ENCODE peak calls at places on chromosome 7, in five cellular contexts. D is GM12878, G is H1, X is HepG2, M is K562. J is an unnamed sample.

GRCh38 chr7:74051629-74052410 is 23.8 kb downstream of the ELN start:
- DNase-seq in G (no peak), D (no peak), X (peak), M (peak), J (peak)

GRCh38 chr7:997404-998395 is 14.7 kb downstream of the CYP2W1 start:
- DNase-seq in G (no peak), D (no peak), X (no peak), M (peak), J (peak)

GRCh38 chr7:73740771-73741170 is 2.2 kb upstream of the ABHD11 start:
- DNase-seq in G (no peak), D (no peak), X (no peak), M (peak), J (peak)

GRCh38 chr7:32062150-32062549 is 8.1 kb downstream of the PDE1C start:
- DNase-seq in G (no peak), M (peak), X (peak), D (no peak), J (peak)

GRCh38 chr7:4835398-4836205 is 26.2 kb downstream of the PAPOLB start:
- DNase-seq in M (no peak), X (no peak), D (no peak), G (no peak), J (no peak)

GRCh38 chr7:51802698-51803097 is 486.1 kb upstream of the COBL start:
- DNase-seq in G (no peak), D (no peak), M (no peak), X (no peak), J (peak)

GRCh38 chr7:80686576-80686975 is 48.1 kb downstream of the CD36 start:
- DNase-seq in X (no peak), G (no peak), M (no peak), D (no peak), J (no peak)

GRCh38 chr7:90178592-90179279 is 24.5 kb downstream of the STEAP1 start:
- DNase-seq in X (peak), G (no peak), D (peak), M (no peak), J (no peak)

GRCh38 chr7:73983437-73984164 is 44.4 kb upstream of the ELN start:
- DNase-seq in X (no peak), D (no peak), G (no peak), M (no peak), J (no peak)

GRCh38 chr7:82677493-82677892 is 233.9 kb upstream of the CACNA2D1 start:
- DNase-seq in X (no peak), G (no peak), D (no peak), M (no peak), J (no peak)

GRCh38 chr7:148911626-148912025 is 27.5 kb upstream of the EZH2 start:
- DNase-seq in D (no peak), M (no peak), G (no peak), X (no peak), J (no peak)

GRCh38 chr7:106284516-106285050 is at the start of gene NAMPT:
- DNase-seq in X (no peak), D (no peak), M (peak), G (no peak), J (peak)

GRCh38 chr7:44221231-44221791 is 20.5 kb downstream of the YKT6 start:
- DNase-seq in M (peak), X (no peak), G (no peak), D (no peak), J (peak)
- H3K4me3 ChIP-seq in M (no peak), X (peak), G (no peak), D (no peak), J (no peak)

GRCh38 chr7:18590259-18590658 is 94.7 kb downstream of the HDAC9 start:
- DNase-seq in D (no peak), X (no peak), G (no peak), M (no peak), J (no peak)
- TF ChIP-seq CTCF in D (no peak), X (no peak), G (no peak), M (no peak), J (no peak)

DNA sequence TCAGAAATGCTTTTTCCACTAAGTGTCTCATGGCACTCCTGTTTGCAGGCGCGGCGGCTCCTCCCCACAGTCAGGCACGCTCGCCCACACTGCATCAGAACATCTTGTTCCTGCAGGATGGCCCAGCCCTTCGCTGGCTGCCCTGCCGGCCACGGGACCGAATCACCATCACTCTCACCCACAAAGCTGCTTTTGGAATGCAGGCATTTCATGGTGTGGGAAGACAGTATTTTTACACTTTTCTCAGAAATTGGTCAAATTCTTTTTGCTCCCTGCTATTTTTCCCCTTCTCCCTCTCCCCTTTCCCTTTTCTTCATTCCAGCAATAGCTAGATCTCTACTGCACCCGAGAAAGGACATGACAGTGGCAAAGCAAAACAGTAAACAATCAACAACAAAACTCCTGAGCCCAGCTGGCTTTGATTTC is 176.0 kb upstream of the TNS3 start:
- DNase-seq in X (no peak), D (no peak), M (no peak), G (no peak), J (no peak)
- TF ChIP-seq CREB1 in X (no peak), D (no peak), M (no peak), G (no peak), J (no peak)

DNA sequence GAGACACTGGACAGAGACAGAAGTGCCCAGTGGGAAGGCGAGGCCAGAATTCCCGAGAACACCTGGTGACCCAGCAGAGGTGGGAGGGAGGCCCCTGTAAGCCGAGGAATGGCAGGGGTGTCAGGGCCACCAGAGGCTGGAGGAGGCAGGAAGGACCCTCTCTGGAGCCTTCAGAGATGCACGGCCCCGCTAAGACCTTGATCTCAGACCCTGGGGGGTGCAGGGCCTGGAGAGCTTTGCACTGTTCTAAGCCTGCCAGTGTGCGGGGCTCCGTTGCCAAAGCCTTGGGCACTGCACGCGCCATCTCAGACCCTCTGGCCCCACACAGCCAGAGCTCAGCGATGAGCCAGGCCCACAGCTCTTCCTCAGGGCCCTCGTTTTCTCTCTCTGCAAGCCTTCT is 557.1 kb downstream of the PTPRN2 start:
- DNase-seq in G (no peak), D (no peak), M (no peak), X (no peak), J (no peak)
- H3K4me3 ChIP-seq in G (no peak), D (no peak), M (no peak), X (no peak), J (no peak)

GRCh38 chr7:87217983-87218653 is 1.4 kb downstream of the TMEM243 start:
- DNase-seq in G (no peak), D (no peak), X (no peak), M (no peak), J (no peak)

GRCh38 chr7:87220026-87220733 is 648 bp upstream of the TMEM243 start:
- DNase-seq in M (peak), G (peak), D (no peak), X (peak), J (peak)

GRCh38 chr7:87218941-87219544 is 489 bp downstream of the TMEM243 start:
- DNase-seq in G (peak), M (peak), X (peak), D (no peak), J (peak)

GRCh38 chr7:87220734-87221215 is 1.2 kb upstream of the TMEM243 start:
- DNase-seq in M (no peak), G (no peak), X (no peak), D (no peak), J (peak)

DNA sequence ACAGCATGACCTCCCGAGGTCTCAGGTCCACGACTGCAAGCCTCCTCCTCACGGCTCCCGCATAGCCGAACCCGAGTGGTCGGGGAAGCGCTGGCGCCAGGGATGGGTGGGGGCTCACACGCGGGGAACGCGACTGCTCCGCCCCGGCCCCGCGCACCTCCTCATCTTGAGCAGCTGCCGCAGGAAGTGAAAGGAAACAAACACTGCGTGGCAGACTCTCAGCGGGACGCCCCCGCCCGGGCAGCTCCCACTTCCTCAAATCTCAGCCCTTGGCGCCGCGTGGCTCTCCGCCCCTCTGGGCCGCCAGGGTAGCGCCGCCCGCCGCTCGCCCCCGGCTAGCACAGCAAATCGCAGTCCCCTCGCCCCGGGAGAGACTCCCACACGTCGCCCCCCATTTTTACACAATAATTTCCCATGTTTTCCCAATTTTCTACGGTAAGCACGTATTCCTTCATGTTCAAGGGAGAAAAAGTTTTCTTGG is at the start of gene TMEM243:
- DNase-seq in G (no peak), M (peak), D (peak), X (peak), J (peak)
- TF ChIP-seq CTCF in G (peak), M (peak), D (peak), X (peak), J (peak)

GRCh38 chr7:129777195-129777844 is 165.8 kb downstream of the NRF1 start:
- DNase-seq in D (no peak), M (no peak), G (no peak), X (no peak), J (peak)
- TF ChIP-seq CREB1 in D (no peak), M (no peak), G (no peak), X (no peak), J (no peak)

J was measured in GM23338.